ENCODE peak calls at places on chromosomes 3 and 15, in nine cellular contexts. O is CD8-positive, alpha-beta T cell; S is NCI-H226; Q is T-helper 9 cell; U is C1 segment of cervical spinal cord; G is cardiac septum; Y is activated CD8-positive, alpha-beta memory T cell treated with anti-CD3 and anti-CD28 coated beads, Interleukin-2, amount 50 U/mL, for 48 hours; K is neuronal stem cell; N is RCC 7860. V is an unnamed sample.

GRCh38 chr15:65653341-65653740 is 31.6 kb downstream of the SLC24A1 start:
- DNase-seq in O (no peak), S (peak; percentile 41), Q (no peak), U (no peak), G (no peak), Y (no peak), K (no peak), N (no peak), V (no peak)

GRCh38 chr3:40196966-40197365 is 112.5 kb upstream of the EIF1B start:
- DNase-seq in O (no peak), S (no peak), Q (no peak), U (no peak), G (no peak), Y (no peak), K (no peak), N (no peak), V (no peak)

GRCh38 chr15:101723161-101723873 is 956 bp downstream of the TARS3 start:
- DNase-seq in O (no peak), S (no peak), Q (peak; percentile 16), U (no peak), G (no peak), Y (peak; percentile 61), K (no peak), N (peak; percentile 16), V (no peak)

GRCh38 chr15:85331666-85332261 is 48.6 kb upstream of the AKAP13 start:
- DNase-seq in O (no peak), S (no peak), Q (no peak), U (no peak), G (no peak), Y (no peak), K (no peak), N (peak; percentile 28), V (no peak)

GRCh38 chr3:58540176-58540863 is 3.3 kb upstream of the ACOX2 start:
- DNase-seq in O (no peak), S (no peak), Q (no peak), U (no peak), G (no peak), Y (peak; percentile 40), K (no peak), N (no peak), V (no peak)

GRCh38 chr3:126399348-126399730 is 4.6 kb downstream of the CFAP100 start:
- DNase-seq in O (no peak), S (no peak), Q (no peak), U (no peak), G (no peak), Y (no peak), K (no peak), N (no peak), V (no peak)

GRCh38 chr15:89575656-89576416 is 567 bp downstream of the TICRR start:
- DNase-seq in O (no peak), S (peak; percentile 16), Q (no peak), U (no peak), G (no peak), Y (peak; percentile 77), K (no peak), N (no peak), V (no peak)

GRCh38 chr3:58530354-58530865 is 6.6 kb downstream of the ACOX2 start:
- DNase-seq in O (no peak), S (no peak), Q (no peak), U (no peak), G (no peak), Y (no peak), K (no peak), N (no peak), V (no peak)

GRCh38 chr3:101574388-101575156 is 592 bp downstream of the PCNP start:
- DNase-seq in O (no peak), S (no peak), Q (peak; percentile 31), U (peak; percentile 43), G (no peak), Y (peak; percentile 82), K (peak; percentile 17), N (peak; percentile 47), V (no peak)

GRCh38 chr15:85562824-85563223 is 182.4 kb downstream of the AKAP13 start:
- DNase-seq in O (no peak), S (no peak), Q (no peak), U (no peak), G (no peak), Y (no peak), K (no peak), N (no peak), V (no peak)

GRCh38 chr3:54713455-54713854 is 214.4 kb downstream of the LRTM1 start:
- DNase-seq in O (no peak), S (no peak), Q (no peak), U (no peak), G (no peak), Y (no peak), K (no peak), N (no peak), V (no peak)

GRCh38 chr3:136186330-136186729 is 9.8 kb downstream of the MSL2 start:
- DNase-seq in O (no peak), S (peak; percentile 37), Q (no peak), U (no peak), G (no peak), Y (no peak), K (no peak), N (no peak), V (peak; percentile 5)

GRCh38 chr15:57340673-57341259 is 35.5 kb upstream of the CGNL1 start:
- DNase-seq in O (no peak), S (peak; percentile 38), Q (no peak), U (no peak), G (no peak), Y (peak; percentile 59), K (peak; percentile 48), N (peak; percentile 63), V (no peak)

GRCh38 chr3:149771652-149772271 is 19.5 kb upstream of the COMMD2 start:
- DNase-seq in O (no peak), S (no peak), Q (peak; percentile 10), U (no peak), G (no peak), Y (peak; percentile 67), K (peak; percentile 49), N (peak; percentile 25), V (no peak)

GRCh38 chr3:181940703-181941102 is 229.0 kb downstream of the SOX2 start:
- DNase-seq in O (no peak), S (no peak), Q (no peak), U (no peak), G (no peak), Y (no peak), K (no peak), N (no peak), V (no peak)

GRCh38 chr15:74228723-74229081 is 7.4 kb upstream of the CCDC33 start:
- DNase-seq in O (no peak), S (no peak), Q (no peak), U (no peak), G (no peak), Y (no peak), K (no peak), N (no peak), V (no peak)

GRCh38 chr3:15287565-15288330 is 44.6 kb downstream of the SH3BP5 start:
- DNase-seq in O (no peak), S (no peak), Q (no peak), U (no peak), G (peak; percentile 76), Y (no peak), K (no peak), N (no peak), V (no peak)

GRCh38 chr3:84126160-84126559 is 832.6 kb upstream of the CADM2 start:
- DNase-seq in O (no peak), S (no peak), Q (no peak), U (no peak), G (no peak), Y (no peak), K (no peak), N (no peak), V (no peak)

GRCh38 chr3:24096695-24097290 is 151.7 kb downstream of the NR1D2 start:
- DNase-seq in O (no peak), S (no peak), Q (no peak), U (no peak), G (no peak), Y (no peak), K (no peak), N (no peak), V (no peak)

GRCh38 chr3:42701371-42702065 is 1.1 kb downstream of the HHATL start:
- DNase-seq in O (peak; percentile 41), S (peak; percentile 28), Q (peak; percentile 53), U (no peak), G (peak; percentile 90), Y (peak; percentile 85), K (peak; percentile 77), N (peak; percentile 32), V (peak; percentile 58)

GRCh38 chr3:119234610-119235009 is 6.1 kb downstream of the B4GALT4 start:
- DNase-seq in O (no peak), S (no peak), Q (no peak), U (no peak), G (no peak), Y (no peak), K (no peak), N (no peak), V (no peak)

GRCh38 chr3:71580636-71581215 is 2.8 kb downstream of the FOXP1 start:
- DNase-seq in O (no peak), S (no peak), Q (no peak), U (no peak), G (no peak), Y (no peak), K (no peak), N (no peak), V (no peak)

GRCh38 chr3:157624801-157625200 is 121.6 kb upstream of the VEPH1 start:
- DNase-seq in O (no peak), S (no peak), Q (no peak), U (no peak), G (no peak), Y (no peak), K (no peak), N (no peak), V (no peak)

GRCh38 chr3:52532838-52533622 is 627 bp downstream of the NT5DC2 start:
- DNase-seq in O (no peak), S (no peak), Q (peak; percentile 17), U (no peak), G (peak; percentile 77), Y (peak; percentile 73), K (peak; percentile 48), N (no peak), V (no peak)

GRCh38 chr15:89801471-89802205 is 13.0 kb downstream of the ANPEP start:
- DNase-seq in O (no peak), S (no peak), Q (no peak), U (no peak), G (peak; percentile 57), Y (no peak), K (no peak), N (no peak), V (no peak)

GRCh38 chr3:4472312-4472711 is 5.2 kb upstream of the SUMF1 start:
- DNase-seq in O (no peak), S (no peak), Q (no peak), U (no peak), G (no peak), Y (no peak), K (no peak), N (no peak), V (no peak)

GRCh38 chr3:40254898-40255297 is 54.6 kb upstream of the EIF1B start:
- DNase-seq in O (no peak), S (no peak), Q (no peak), U (no peak), G (no peak), Y (no peak), K (no peak), N (no peak), V (no peak)

GRCh38 chr3:4820296-4821121 is 158.7 kb upstream of the BHLHE40 start:
- DNase-seq in O (no peak), S (no peak), Q (no peak), U (no peak), G (no peak), Y (peak; percentile 81), K (no peak), N (no peak), V (no peak)

GRCh38 chr3:159785276-159785675 is 203.4 kb upstream of the IL12A start:
- DNase-seq in O (no peak), S (peak; percentile 47), Q (no peak), U (no peak), G (no peak), Y (no peak), K (no peak), N (no peak), V (no peak)

V was measured in T-cell.